ENCODE peak calls at places on chromosomes 16 and 17, in five cellular contexts. C, T, B, U and X are unnamed samples.

GRCh38 chr16:22685162-22685830 is 128.7 kb upstream of the HS3ST2 start:
- DNase-seq in C (no peak), T (no peak), B (no peak), U (no peak), X (peak)

GRCh38 chr17:78278139-78278741 is 46.8 kb downstream of the TMEM235 start:
- DNase-seq in C (no peak), T (no peak), B (peak), U (no peak), X (no peak)

GRCh38 chr17:2634361-2634960 is 41.0 kb downstream of the PAFAH1B1 start:
- DNase-seq in C (peak), T (no peak), B (peak), U (no peak), X (peak)

GRCh38 chr16:23694707-23695373 is 16.2 kb downstream of the PLK1 start:
- DNase-seq in C (no peak), T (peak), B (peak), U (peak), X (peak)

GRCh38 chr16:76943936-76944335 is 247.1 kb upstream of the MON1B start:
- DNase-seq in C (no peak), T (no peak), B (no peak), U (no peak), X (no peak)

GRCh38 chr17:1143573-1143972 is 36.2 kb downstream of the ABR start:
- DNase-seq in C (no peak), T (peak), B (no peak), U (no peak), X (peak)

GRCh38 chr16:1932050-1933028 is 10.7 kb downstream of the MSRB1 start:
- DNase-seq in C (no peak), T (no peak), B (peak), U (no peak), X (no peak)

GRCh38 chr17:43552229-43552837 is 6.2 kb upstream of the ETV4 start:
- DNase-seq in C (no peak), T (no peak), B (no peak), U (no peak), X (no peak)

GRCh38 chr17:40317345-40317873 is 8.4 kb downstream of the RARA start:
- DNase-seq in C (no peak), T (no peak), B (peak), U (no peak), X (peak)

GRCh38 chr17:38742431-38743308 is 5.5 kb downstream of the PCGF2 start:
- DNase-seq in C (no peak), T (no peak), B (no peak), U (no peak), X (peak)

GRCh38 chr17:80778716-80779115 is 212.9 kb upstream of the CHMP6 start:
- DNase-seq in C (no peak), T (no peak), B (no peak), U (no peak), X (no peak)

GRCh38 chr16:89395150-89396142 is 94.9 kb downstream of the ANKRD11 start:
- DNase-seq in C (peak), T (no peak), B (no peak), U (no peak), X (peak)

DNA sequence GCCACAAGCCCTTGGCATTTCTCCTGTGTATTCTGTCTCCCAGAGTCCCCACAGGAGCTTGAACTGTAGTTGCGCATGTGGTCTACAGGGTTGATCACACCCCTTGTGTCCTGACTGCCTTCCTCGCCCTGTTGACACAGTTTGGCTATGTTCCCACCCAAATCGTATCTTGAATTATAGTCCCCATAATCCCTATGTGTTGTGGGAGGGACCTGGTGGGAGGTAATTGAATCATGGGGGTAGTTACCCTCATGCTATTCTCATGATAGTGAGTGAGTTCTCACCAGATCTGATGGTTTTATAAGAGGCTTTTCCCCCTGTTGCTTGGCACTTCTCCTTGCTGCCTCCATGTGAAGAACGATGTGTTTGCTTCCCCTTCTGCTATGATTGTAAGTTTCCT is 21.2 kb downstream of the ADAD2 start:
- DNase-seq in C (no peak), T (no peak), B (no peak), U (no peak), X (no peak)
- H2AK5ac ChIP-seq in C (no peak), T (no peak), B (no peak), U (no peak), X (no peak)

GRCh38 chr17:15306406-15306970 is 34.9 kb downstream of the TEKT3 start:
- DNase-seq in C (no peak), T (no peak), B (no peak), U (no peak), X (peak)

GRCh38 chr17:15307686-15308085 is 33.7 kb downstream of the TEKT3 start:
- DNase-seq in C (no peak), T (no peak), B (no peak), U (no peak), X (peak)

GRCh38 chr17:15309793-15310192 is 31.6 kb downstream of the TEKT3 start:
- DNase-seq in C (no peak), T (no peak), B (no peak), U (no peak), X (no peak)

GRCh38 chr17:15309236-15309635 is 32.2 kb downstream of the TEKT3 start:
- DNase-seq in C (no peak), T (no peak), B (no peak), U (no peak), X (no peak)

DNA sequence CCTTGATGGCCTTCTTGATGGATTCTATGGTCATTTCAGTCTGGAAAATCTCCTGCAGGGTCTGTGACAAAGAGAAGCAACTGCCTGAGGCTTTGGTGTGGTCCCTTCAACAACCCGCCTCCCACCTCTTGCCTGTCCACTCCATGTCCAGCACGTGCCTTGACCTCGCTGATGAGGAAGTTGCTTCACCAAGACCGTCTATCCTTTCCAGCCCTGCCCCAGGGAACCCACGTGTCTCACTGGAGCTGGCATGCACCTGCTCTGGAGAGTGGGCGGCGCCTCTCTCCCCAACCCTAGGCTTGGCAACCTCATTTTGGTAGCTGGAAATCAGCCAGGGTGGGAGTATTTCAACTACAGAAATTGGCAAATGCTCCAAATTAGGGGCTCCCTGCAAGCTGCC is 32.6 kb downstream of the TEKT3 start:
- DNase-seq in C (no peak), T (no peak), B (no peak), U (no peak), X (no peak)
- H4K8ac ChIP-seq in C (no peak), T (no peak), B (no peak), U (no peak), X (no peak)

GRCh38 chr17:11086623-11087022 is 154.4 kb upstream of the SHISA6 start:
- DNase-seq in C (no peak), T (no peak), B (no peak), U (no peak), X (no peak)
- H2BK12ac ChIP-seq in C (no peak), T (no peak), B (no peak), U (no peak), X (no peak)

GRCh38 chr17:17682293-17682736 is 1.1 kb downstream of the RAI1 start:
- DNase-seq in C (no peak), T (no peak), B (no peak), U (no peak), X (peak)
- H2AK5ac ChIP-seq in C (peak), T (peak), B (no peak), U (no peak), X (no peak)

GRCh38 chr16:67892375-67892774 is 679 bp upstream of the PSKH1 start:
- DNase-seq in C (no peak), T (no peak), B (no peak), U (no peak), X (no peak)
- H4K8ac ChIP-seq in C (no peak), T (no peak), B (no peak), U (no peak), X (no peak)

GRCh38 chr17:63120406-63120805 is 154.4 kb downstream of the TANC2 start:
- DNase-seq in C (peak), T (no peak), B (no peak), U (no peak), X (peak)

GRCh38 chr17:63124958-63125357 is 158.9 kb downstream of the TANC2 start:
- DNase-seq in C (no peak), T (no peak), B (no peak), U (no peak), X (no peak)

GRCh38 chr17:63125987-63126386 is 160.0 kb downstream of the TANC2 start:
- DNase-seq in C (no peak), T (no peak), B (no peak), U (no peak), X (no peak)

GRCh38 chr17:63126607-63127006 is 160.6 kb downstream of the TANC2 start:
- DNase-seq in C (no peak), T (no peak), B (no peak), U (no peak), X (peak)

DNA sequence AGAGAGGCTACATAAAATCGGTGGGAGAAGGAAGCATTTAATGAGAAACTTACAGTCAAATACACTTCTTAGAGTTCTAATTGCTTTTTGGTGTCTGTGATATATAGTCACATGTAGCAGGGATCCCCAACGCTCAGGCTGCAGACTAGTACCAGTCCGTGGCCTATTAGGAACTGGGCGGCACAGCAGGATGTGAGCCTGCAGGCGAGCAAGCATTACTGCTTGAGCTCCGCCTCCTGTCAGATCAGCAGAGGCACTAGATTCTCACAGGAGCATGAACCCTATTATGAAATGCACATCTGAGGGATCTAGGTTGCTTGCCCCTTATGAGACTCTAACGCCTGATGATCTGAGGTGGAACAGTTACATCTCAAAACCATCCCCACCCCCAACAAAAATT is 158.5 kb downstream of the TANC2 start:
- DNase-seq in C (no peak), T (no peak), B (no peak), U (no peak), X (no peak)
- H2BK12ac ChIP-seq in C (no peak), T (no peak), B (no peak), U (no peak), X (no peak)

DNA sequence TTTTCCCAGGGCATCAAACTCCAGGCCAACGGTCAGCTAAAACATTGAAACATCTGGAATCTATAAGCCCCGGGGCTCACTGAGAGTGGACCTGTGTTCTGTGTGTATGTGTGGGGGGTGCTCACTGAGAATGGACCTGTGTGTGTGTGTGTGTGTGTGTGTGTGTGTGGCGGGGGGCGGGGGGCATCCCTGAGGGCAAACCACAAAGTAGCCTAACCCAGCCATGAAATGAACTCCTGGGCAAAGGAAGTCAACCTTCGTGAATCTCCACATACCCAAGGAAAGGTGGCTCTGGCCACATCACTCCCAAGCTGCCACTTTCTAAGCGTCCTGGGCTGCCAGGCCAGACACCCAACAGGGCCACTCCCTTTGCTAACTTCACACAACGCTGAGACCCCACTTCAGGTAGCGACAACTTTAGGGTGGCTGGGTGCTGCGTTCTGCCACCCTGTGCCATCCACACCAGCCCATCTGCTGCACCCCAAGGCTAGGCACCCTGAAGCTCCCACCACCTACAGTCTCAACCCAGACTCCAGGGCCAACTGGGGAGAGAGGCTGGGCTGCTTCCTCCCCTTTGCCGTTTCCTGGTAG is 1.6 kb downstream of the MAFG start:
- DNase-seq in C (no peak), T (no peak), B (no peak), U (no peak), X (no peak)
- H2AK5ac ChIP-seq in C (peak), T (no peak), B (no peak), U (no peak), X (peak)